ENCODE peak calls at places on chromosomes 12 and 14, in nine cellular contexts. F is WERI-Rb-1; R is aorta; D is heart right ventricle; G is prostate gland; L is SK-N-SH; I is adrenal gland; S is CD4-positive, alpha-beta T cell; O is psoas muscle. P is an unnamed sample.

GRCh38 chr12:52278931-52279682 is 4.7 kb downstream of the KRT86 start:
- DNase-seq in F (peak), G (peak), S (peak), R (peak), I (peak), O (peak), D (peak), L (peak), P (peak)

GRCh38 chr14:51650721-51651387 is 856 bp upstream of the FRMD6 start:
- DNase-seq in F (no peak), I (peak), R (no peak), D (peak), L (peak), S (no peak), G (peak), O (peak), P (peak)

GRCh38 chr14:63345826-63346225 is 27.1 kb upstream of the GPHB5 start:
- DNase-seq in S (no peak), G (no peak), F (no peak), L (no peak), I (no peak), O (no peak), D (no peak), R (no peak), P (no peak)

GRCh38 chr14:67940894-67941455 is 121.4 kb downstream of the RAD51B start:
- DNase-seq in G (peak), D (no peak), L (no peak), S (no peak), F (no peak), R (no peak), O (no peak), I (no peak), P (peak)

GRCh38 chr12:108612788-108613282 is 15.0 kb upstream of the TMEM119 start:
- DNase-seq in G (no peak), S (no peak), D (no peak), F (no peak), R (no peak), O (no peak), L (no peak), I (no peak), P (peak)

GRCh38 chr12:119695034-119695433 is 27.1 kb downstream of the PRKAB1 start:
- DNase-seq in F (no peak), L (peak), R (no peak), O (no peak), S (no peak), G (no peak), I (no peak), D (no peak), P (peak)

GRCh38 chr14:98957211-98958047 is 314.6 kb downstream of the BCL11B start:
- DNase-seq in O (peak), F (no peak), L (no peak), R (peak), I (peak), S (no peak), G (no peak), D (peak), P (no peak)

GRCh38 chr14:50403433-50403832 is 6.8 kb upstream of the CDKL1 start:
- DNase-seq in F (no peak), S (no peak), O (no peak), D (no peak), G (no peak), I (no peak), R (no peak), L (no peak), P (no peak)

GRCh38 chr14:56949828-56950227 is 139.5 kb upstream of the OTX2 start:
- DNase-seq in S (no peak), D (no peak), O (no peak), I (no peak), G (no peak), L (no peak), R (no peak), F (no peak), P (no peak)

GRCh38 chr14:56098021-56098420 is 20.2 kb upstream of the PELI2 start:
- DNase-seq in R (no peak), L (no peak), F (no peak), D (no peak), O (no peak), S (no peak), G (no peak), I (no peak), P (no peak)

GRCh38 chr14:42224053-42224888 is 617.6 kb downstream of the LRFN5 start:
- DNase-seq in I (peak), D (no peak), G (peak), O (no peak), F (peak), R (no peak), S (no peak), L (peak), P (peak)

GRCh38 chr12:124928095-124928911 is 13.9 kb upstream of the UBC start:
- DNase-seq in D (peak), O (peak), F (no peak), G (peak), R (peak), L (no peak), S (no peak), I (peak), P (peak)

GRCh38 chr12:117151195-117152031 is 38.9 kb downstream of the FBXO21 start:
- DNase-seq in D (peak), I (peak), S (no peak), O (peak), R (peak), G (peak), F (peak), L (peak), P (peak)

GRCh38 chr14:22820731-22821130 is 5.5 kb upstream of the SLC7A7 start:
- DNase-seq in O (no peak), D (no peak), G (no peak), F (no peak), S (no peak), L (no peak), I (no peak), R (no peak), P (peak)

GRCh38 chr14:31770271-31770670 is 209.1 kb downstream of the NUBPL start:
- DNase-seq in D (no peak), R (no peak), L (no peak), F (no peak), I (no peak), S (no peak), G (no peak), O (peak), P (no peak)

GRCh38 chr12:64090047-64090446 is 132.0 kb downstream of the KICS2 start:
- DNase-seq in S (no peak), L (no peak), I (no peak), F (no peak), D (no peak), R (no peak), O (no peak), G (no peak), P (no peak)

GRCh38 chr14:101077511-101078074 is 174.1 kb upstream of the RTL1 start:
- DNase-seq in F (no peak), O (no peak), R (peak), I (no peak), L (peak), G (no peak), D (no peak), S (no peak), P (peak)

GRCh38 chr12:80064269-80064668 is 35.1 kb upstream of the OTOGL start:
- DNase-seq in I (no peak), G (no peak), O (no peak), L (no peak), D (no peak), R (no peak), S (no peak), F (no peak), P (no peak)

GRCh38 chr12:91357381-91357780 is 174.8 kb upstream of the DCN start:
- DNase-seq in D (no peak), S (no peak), O (no peak), I (no peak), G (no peak), F (no peak), R (no peak), L (no peak), P (no peak)

GRCh38 chr12:91361864-91362263 is 179.2 kb upstream of the DCN start:
- DNase-seq in S (no peak), I (no peak), F (no peak), R (no peak), L (no peak), G (no peak), D (no peak), O (no peak), P (peak)

GRCh38 chr12:91353266-91353665 is 170.6 kb upstream of the DCN start:
- DNase-seq in I (no peak), S (no peak), R (no peak), F (no peak), L (no peak), D (no peak), O (no peak), G (no peak), P (no peak)

GRCh38 chr12:91355150-91356006 is 172.8 kb upstream of the DCN start:
- DNase-seq in S (peak), R (peak), L (peak), G (peak), I (peak), D (peak), O (peak), F (peak), P (peak)

GRCh38 chr12:91356405-91356804 is 173.8 kb upstream of the DCN start:
- DNase-seq in S (no peak), R (no peak), L (no peak), D (no peak), O (no peak), I (no peak), G (no peak), F (no peak), P (no peak)
- H3K27ac ChIP-seq in S (no peak), R (no peak), L (no peak), D (no peak), O (no peak), I (no peak), G (no peak), F (no peak), P (no peak)

DNA sequence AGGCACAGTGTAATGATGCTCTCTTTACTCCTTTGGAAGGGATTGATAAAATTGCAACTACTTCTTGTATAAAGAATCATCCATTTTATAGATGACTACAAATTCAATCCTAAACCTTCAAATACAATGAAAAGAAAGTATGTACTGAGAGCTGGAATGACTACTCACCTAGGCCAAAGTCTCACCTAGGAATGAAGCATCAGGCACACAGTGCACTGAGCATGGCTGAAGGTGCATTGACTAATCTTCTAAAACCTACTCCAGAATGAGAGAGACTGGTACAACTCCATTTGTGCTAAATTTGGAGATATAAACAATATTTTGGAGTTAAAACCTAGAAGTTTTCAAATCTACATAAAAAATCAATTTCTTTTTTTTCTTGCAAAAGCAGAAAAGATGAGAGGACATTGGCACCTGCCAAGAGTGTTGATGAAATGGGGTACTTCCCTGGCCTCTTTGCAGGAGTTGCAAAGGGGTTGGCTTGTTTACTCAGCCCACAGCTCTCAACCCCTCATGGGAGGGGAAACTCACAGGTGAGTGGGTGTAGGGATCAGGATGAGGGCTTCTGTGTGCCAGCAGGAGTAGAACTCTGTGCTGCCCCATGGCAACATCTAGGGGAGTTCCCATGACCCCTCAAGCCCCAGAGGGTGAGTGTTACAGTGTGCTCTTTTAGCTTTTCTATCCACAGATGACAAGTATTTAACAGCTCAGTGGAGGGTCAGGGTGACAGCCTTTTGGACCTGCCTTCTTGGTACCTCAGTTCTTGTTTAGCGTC is 31.3 kb downstream of the CLECL1 start:
- DNase-seq in R (no peak), D (no peak), I (no peak), L (no peak), G (no peak), S (no peak), F (no peak), O (no peak), P (no peak)
- H3K27ac ChIP-seq in R (no peak), D (no peak), I (no peak), L (no peak), G (no peak), S (peak), F (no peak), O (no peak), P (no peak)

GRCh38 chr14:71056168-71056567 is 148.9 kb downstream of the PCNX1 start:
- DNase-seq in R (no peak), G (no peak), F (no peak), L (no peak), I (no peak), O (no peak), D (no peak), S (no peak), P (no peak)
- H3K27ac ChIP-seq in R (no peak), G (no peak), F (no peak), L (no peak), I (no peak), O (no peak), D (no peak), S (no peak), P (no peak)

GRCh38 chr12:25384954-25385216 is 134.2 kb upstream of the KRAS start:
- DNase-seq in S (no peak), D (no peak), G (no peak), O (no peak), F (no peak), L (no peak), R (no peak), I (no peak), P (no peak)
- H3K27ac ChIP-seq in S (peak), D (peak), G (peak), O (peak), F (peak), L (peak), R (peak), I (peak), P (peak)

DNA sequence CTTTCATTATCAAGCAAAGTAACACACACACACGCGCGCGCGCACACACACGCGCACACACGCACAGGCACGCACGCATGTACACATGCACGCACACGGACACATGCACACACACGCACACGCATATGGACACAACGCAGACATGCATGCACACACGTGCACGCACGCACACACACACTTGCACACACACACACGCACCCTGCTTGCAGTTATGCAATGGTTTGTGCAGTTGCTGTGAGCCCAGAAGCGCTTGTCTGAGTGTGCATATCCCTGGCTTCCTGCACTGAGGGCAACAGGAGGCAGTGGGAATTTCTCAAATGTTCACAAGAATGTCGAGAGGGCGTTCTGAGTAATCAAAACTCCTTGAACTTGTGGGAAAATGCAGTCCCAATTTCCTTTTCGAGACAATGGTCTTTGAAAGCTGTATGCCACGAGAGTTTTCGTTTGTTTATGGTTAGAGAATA is 41.6 kb downstream of the NFKBIA start:
- DNase-seq in S (no peak), D (no peak), F (no peak), G (no peak), L (no peak), R (peak), O (peak), I (no peak), P (no peak)
- H3K27ac ChIP-seq in S (no peak), D (no peak), F (no peak), G (no peak), L (no peak), R (no peak), O (no peak), I (no peak), P (no peak)

DNA sequence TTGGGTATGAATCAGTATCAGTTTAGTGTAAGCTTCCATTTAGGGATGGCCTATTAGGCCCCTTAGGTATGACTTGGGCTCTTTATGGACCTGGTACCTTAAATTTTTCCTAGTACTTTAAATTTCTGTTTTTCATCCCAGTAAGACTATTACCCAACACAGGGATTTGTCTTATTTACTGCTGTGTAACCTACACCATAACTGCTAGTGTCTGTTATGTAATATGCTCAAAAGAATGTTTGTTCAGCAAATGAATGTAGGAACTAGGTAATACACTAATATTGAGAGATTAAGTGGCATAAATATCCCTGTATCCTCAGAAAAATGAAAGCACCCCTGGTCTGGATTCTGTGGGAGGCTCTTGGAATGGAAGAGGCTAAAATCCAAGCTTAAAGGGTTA is 63.7 kb upstream of the YARS2 start:
- DNase-seq in I (no peak), O (no peak), R (no peak), G (no peak), S (no peak), F (no peak), L (no peak), D (no peak), P (no peak)
- H3K27ac ChIP-seq in I (no peak), O (no peak), R (no peak), G (no peak), S (no peak), F (peak), L (no peak), D (no peak), P (no peak)

GRCh38 chr12:19397534-19397933 is 41.8 kb upstream of the AEBP2 start:
- DNase-seq in L (no peak), O (no peak), F (no peak), G (no peak), S (no peak), D (no peak), I (no peak), R (no peak), P (no peak)
- H3K27ac ChIP-seq in L (no peak), O (no peak), F (no peak), G (no peak), S (no peak), D (no peak), I (no peak), R (no peak), P (no peak)

GRCh38 chr12:12381982-12382381 is 25.1 kb downstream of the BORCS5 start:
- DNase-seq in L (no peak), F (no peak), G (no peak), R (no peak), O (no peak), I (no peak), S (no peak), D (no peak), P (peak)

GRCh38 chr12:12380949-12381593 is 24.2 kb downstream of the BORCS5 start:
- DNase-seq in D (no peak), G (no peak), L (no peak), S (no peak), O (no peak), I (no peak), F (no peak), R (no peak), P (no peak)

GRCh38 chr12:12379831-12380730 is 23.2 kb downstream of the BORCS5 start:
- DNase-seq in F (no peak), G (no peak), I (no peak), L (no peak), O (no peak), R (no peak), S (peak), D (no peak), P (no peak)

GRCh38 chr12:12387521-12387920 is 30.6 kb downstream of the BORCS5 start:
- DNase-seq in F (no peak), S (no peak), O (no peak), G (no peak), L (no peak), I (no peak), R (no peak), D (no peak), P (no peak)

GRCh38 chr12:12384601-12385321 is 27.9 kb downstream of the BORCS5 start:
- DNase-seq in R (no peak), S (peak), O (no peak), F (no peak), G (no peak), L (peak), D (no peak), I (no peak), P (peak)
- H3K27ac ChIP-seq in R (no peak), S (no peak), O (no peak), F (no peak), G (no peak), L (peak), D (no peak), I (no peak), P (peak)

P was measured in GM23338.